ENCODE peak calls at places on chromosomes 5 and 9, in four cellular contexts. J is HCEC 1CT; Z is NCI-H524; Y is stimulated activated CD4-positive, alpha-beta T cell treated with anti-CD3 and anti-CD28 coated beads, Interleukin-2, amount 100 ng/mL, for 48 hours. N is an unnamed sample.
A peak's percentile ranks its signal among the peaks of the same experiment; 100 is the strongest.

GRCh38 chr9:33466565-33467495 is 6.9 kb downstream of the NOL6 start:
- DNase-seq in Y (peak; percentile 80), Z (no peak), J (no peak), N (no peak)

GRCh38 chr5:179262126-179262920 is 82.9 kb downstream of the ADAMTS2 start:
- DNase-seq in Z (no peak), J (no peak), Y (no peak), N (no peak)

GRCh38 chr5:142720561-142721275 is 34.8 kb upstream of the FGF1 start:
- DNase-seq in J (no peak), Y (no peak), Z (no peak), N (peak; percentile 14)

GRCh38 chr9:121568541-121569265 is 69.1 kb upstream of the GGTA1 start:
- DNase-seq in Y (no peak), J (peak; percentile 19), Z (no peak), N (no peak)

GRCh38 chr5:149268928-149269557 is 2.6 kb upstream of the AFAP1L1 start:
- DNase-seq in J (peak; percentile 62), Y (no peak), Z (no peak), N (peak; percentile 81)

GRCh38 chr5:80941496-80941895 is 18.7 kb upstream of the RASGRF2 start:
- DNase-seq in Y (no peak), J (no peak), Z (no peak), N (no peak)

GRCh38 chr5:54426209-54426608 is 29.3 kb upstream of the HSPB3 start:
- DNase-seq in Y (no peak), J (no peak), Z (no peak), N (no peak)

GRCh38 chr9:107737987-107738743 is 248.6 kb upstream of the KLF4 start:
- DNase-seq in J (no peak), Z (no peak), Y (no peak), N (peak; percentile 95)

GRCh38 chr5:138773215-138773614 is 20.0 kb downstream of the CTNNA1 start:
- DNase-seq in Y (no peak), Z (no peak), J (no peak), N (no peak)

GRCh38 chr9:34375901-34376595 is 650 bp downstream of the MYORG start:
- DNase-seq in Y (no peak), J (no peak), Z (no peak), N (peak; percentile 38)

GRCh38 chr9:35177520-35177919 is 15.7 kb downstream of the UNC13B start:
- DNase-seq in J (no peak), Z (no peak), Y (no peak), N (no peak)

GRCh38 chr5:103211858-103212500 is 46.6 kb upstream of the MACIR start:
- DNase-seq in J (no peak), Z (no peak), Y (no peak), N (no peak)

GRCh38 chr9:112193562-112194288 is 18.6 kb upstream of the SUSD1 start:
- DNase-seq in J (no peak), Z (no peak), Y (no peak), N (no peak)

GRCh38 chr5:135398160-135398854 is 724 bp downstream of the MACROH2A1 start:
- DNase-seq in J (peak; percentile 21), Y (no peak), Z (no peak), N (peak; percentile 26)

GRCh38 chr9:77457916-77458592 is 190.1 kb downstream of the GNA14 start:
- DNase-seq in Z (peak; percentile 21), Y (peak; percentile 58), J (peak; percentile 68), N (peak; percentile 67)

GRCh38 chr9:85040141-85040540 is 370.6 kb downstream of the NTRK2 start:
- DNase-seq in Z (no peak), J (no peak), Y (no peak), N (no peak)

GRCh38 chr5:140554454-140554853 is 2.8 kb downstream of the SRA1 start:
- DNase-seq in J (peak; percentile 64), Z (no peak), Y (no peak), N (peak; percentile 42)

GRCh38 chr5:122480146-122480545 is 168.1 kb downstream of the SNCAIP start:
- DNase-seq in Z (no peak), Y (no peak), J (no peak), N (no peak)

GRCh38 chr5:178116406-178116885 is 3.1 kb downstream of the N4BP3 start:
- DNase-seq in J (no peak), Z (no peak), Y (no peak), N (no peak)

GRCh38 chr9:86846679-86847078 is 100.6 kb downstream of the GAS1 start:
- DNase-seq in Y (no peak), J (peak; percentile 46), Z (no peak), N (no peak)

GRCh38 chr5:145586664-145587307 is 248.4 kb downstream of the PRELID2 start:
- DNase-seq in J (no peak), Y (no peak), Z (no peak), N (no peak)

GRCh38 chr9:113687680-113688371 is 188.3 kb upstream of the ZNF618 start:
- DNase-seq in Y (no peak), J (no peak), Z (no peak), N (no peak)

GRCh38 chr5:1883120-1883924 is 597 bp upstream of the IRX4 start:
- DNase-seq in Y (no peak), J (no peak), Z (peak; percentile 19), N (no peak)

GRCh38 chr5:54632131-54632551 is 114.6 kb downstream of the SNX18 start:
- DNase-seq in J (no peak), Y (no peak), Z (no peak), N (no peak)